ENCODE peak calls at places on chromosomes 4 and X, in four cellular contexts. T, K, X and V are unnamed samples.

GRCh38 chrX:40705658-40706312 is 29.6 kb downstream of the MED14 start:
- DNase-seq in T (no peak), X (no peak), K (no peak), V (no peak)

GRCh38 chr4:3809028-3809427 is 42.8 kb downstream of the ADRA2C start:
- DNase-seq in X (no peak), K (peak), T (no peak), V (no peak)

GRCh38 chr4:143381171-143382118 is 44.8 kb downstream of the GAB1 start:
- DNase-seq in T (peak), K (peak), X (peak), V (peak)

GRCh38 chr4:129240816-129241215 is 144.9 kb downstream of the C4orf33 start:
- DNase-seq in T (no peak), K (no peak), X (no peak), V (no peak)

GRCh38 chr4:2837904-2838496 is 5.6 kb upstream of the ADD1 start:
- DNase-seq in X (peak), T (no peak), K (peak), V (peak)

GRCh38 chrX:107374116-107374515 is 75.3 kb upstream of the FRMPD3 start:
- DNase-seq in T (no peak), K (no peak), X (no peak), V (no peak)

GRCh38 chr4:47791978-47792377 is 45.9 kb downstream of the CORIN start:
- DNase-seq in K (no peak), T (no peak), X (no peak), V (no peak)

GRCh38 chr4:110275871-110276270 is 77.5 kb upstream of the ELOVL6 start:
- DNase-seq in K (no peak), T (no peak), X (no peak), V (peak)

GRCh38 chr4:184165291-184165690 is 52.4 kb downstream of the ENPP6 start:
- DNase-seq in X (no peak), K (no peak), T (no peak), V (peak)

GRCh38 chrX:27565992-27566391 is 24.2 kb upstream of the DCAF8L2 start:
- DNase-seq in K (no peak), X (no peak), T (no peak), V (no peak)

GRCh38 chr4:80184053-80184790 is 13.1 kb upstream of the PRDM8 start:
- DNase-seq in X (peak), K (peak), T (peak), V (peak)

GRCh38 chr4:177964693-177965168 is 522.5 kb upstream of the AGA start:
- DNase-seq in X (no peak), K (no peak), T (no peak), V (peak)

GRCh38 chrX:49102221-49102620 is 21.3 kb downstream of the GPKOW start:
- DNase-seq in X (no peak), T (no peak), K (no peak), V (no peak)

GRCh38 chr4:152063301-152064235 is 302.8 kb upstream of the GATB start:
- DNase-seq in K (no peak), X (peak), T (peak), V (peak)

GRCh38 chr4:54566608-54567007 is 91.1 kb upstream of the KIT start:
- DNase-seq in K (no peak), T (no peak), X (no peak), V (no peak)

GRCh38 chr4:51830146-51830545 is 12.8 kb upstream of the DCUN1D4 start:
- DNase-seq in X (no peak), K (no peak), T (no peak), V (no peak)

GRCh38 chr4:90328558-90328957 is 201.4 kb downstream of the CCSER1 start:
- DNase-seq in X (no peak), K (peak), T (no peak), V (no peak)

GRCh38 chrX:103066606-103067005 is 2.6 kb upstream of the BEX1 start:
- DNase-seq in K (no peak), T (no peak), X (no peak), V (peak)

GRCh38 chr4:69051576-69051943 is 44.7 kb upstream of the UGT2B7 start:
- DNase-seq in X (no peak), T (no peak), K (no peak), V (no peak)

GRCh38 chr4:86594559-86595425 is 677 bp downstream of the PTPN13 start:
- DNase-seq in X (peak), T (peak), K (peak), V (peak)

GRCh38 chr4:43763029-43763610 is 685.5 kb downstream of the KCTD8 start:
- DNase-seq in X (no peak), T (no peak), K (no peak), V (no peak)

GRCh38 chr4:123561525-123561924 is 164.9 kb downstream of the SPRY1 start:
- DNase-seq in X (no peak), K (no peak), T (no peak), V (no peak)

GRCh38 chr4:143185253-143186107 is 763 bp downstream of the USP38 start:
- DNase-seq in X (no peak), K (peak), T (peak), V (no peak)

GRCh38 chr4:87985097-87985886 is 9.8 kb downstream of the SPP1 start:
- DNase-seq in T (peak), X (peak), K (peak), V (peak)

GRCh38 chr4:168019019-168019651 is 73.2 kb upstream of the ANXA10 start:
- DNase-seq in T (no peak), K (no peak), X (no peak), V (peak)

GRCh38 chr4:7956306-7957112 is 16.8 kb upstream of the AFAP1 start:
- DNase-seq in K (no peak), T (peak), X (no peak), V (peak)

GRCh38 chr4:79048878-79049277 is 109.6 kb upstream of the PAQR3 start:
- DNase-seq in X (no peak), T (no peak), K (no peak), V (no peak)

GRCh38 chr4:173370130-173370476 is 651 bp upstream of the SAP30 start:
- DNase-seq in X (no peak), T (no peak), K (peak), V (no peak)

GRCh38 chr4:146969126-146969525 is 23.5 kb upstream of the TTC29 start:
- DNase-seq in K (no peak), T (no peak), X (no peak), V (no peak)

GRCh38 chrX:138930546-138930945 is 219.0 kb upstream of the FGF13 start:
- DNase-seq in K (no peak), X (no peak), T (no peak), V (no peak)

GRCh38 chr4:20084488-20084887 is 167.2 kb upstream of the SLIT2 start:
- DNase-seq in T (no peak), K (no peak), X (no peak), V (no peak)

GRCh38 chrX:123835661-123836371 is 24.0 kb upstream of the XIAP start:
- DNase-seq in T (peak), K (no peak), X (no peak), V (peak)

GRCh38 chr4:176927664-176928063 is 134.9 kb upstream of the VEGFC start:
- DNase-seq in T (peak), K (no peak), X (no peak), V (peak)

GRCh38 chr4:80178964-80179363 is 18.3 kb upstream of the PRDM8 start:
- DNase-seq in T (no peak), K (no peak), X (no peak), V (no peak)

GRCh38 chr4:153538408-153539057 is 72.4 kb downstream of the TMEM131L start:
- DNase-seq in X (no peak), K (no peak), T (no peak), V (no peak)

GRCh38 chr4:5137927-5138326 is 86.6 kb downstream of the STK32B start:
- DNase-seq in K (no peak), T (no peak), X (peak), V (no peak)

GRCh38 chr4:24683116-24683515 is 98.8 kb upstream of the DHX15 start:
- DNase-seq in T (no peak), K (no peak), X (no peak), V (no peak)
- TF ChIP-seq CTCF in T (no peak), K (no peak), X (no peak), V (no peak)

GRCh38 chrX:71622347-71623104 is 4.2 kb upstream of the CXCR3 start:
- DNase-seq in T (peak), X (peak), K (peak), V (no peak)
- TF ChIP-seq CTCF in T (no peak), X (no peak), K (peak), V (no peak)

GRCh38 chrX:47497274-47497673 is 14.3 kb upstream of the ZNF41 start:
- DNase-seq in T (peak), X (no peak), K (no peak), V (peak)
- TF ChIP-seq CTCF in T (peak), X (no peak), K (peak), V (peak)

GRCh38 chr4:125526420-125526819 is 211.7 kb downstream of the FAT4 start:
- DNase-seq in T (no peak), X (no peak), K (no peak), V (no peak)
- TF ChIP-seq CTCF in T (no peak), X (no peak), K (no peak), V (peak)

GRCh38 chr4:180832086-180832485 is 1411.1 kb upstream of the TENM3 start:
- DNase-seq in X (no peak), T (no peak), K (no peak), V (no peak)
- TF ChIP-seq CTCF in X (no peak), T (no peak), K (no peak), V (peak)

GRCh38 chr4:119290598-119290997 is 31.3 kb downstream of the FABP2 start:
- DNase-seq in X (no peak), K (no peak), T (no peak), V (no peak)
- TF ChIP-seq CTCF in X (no peak), K (no peak), T (no peak), V (no peak)

DNA sequence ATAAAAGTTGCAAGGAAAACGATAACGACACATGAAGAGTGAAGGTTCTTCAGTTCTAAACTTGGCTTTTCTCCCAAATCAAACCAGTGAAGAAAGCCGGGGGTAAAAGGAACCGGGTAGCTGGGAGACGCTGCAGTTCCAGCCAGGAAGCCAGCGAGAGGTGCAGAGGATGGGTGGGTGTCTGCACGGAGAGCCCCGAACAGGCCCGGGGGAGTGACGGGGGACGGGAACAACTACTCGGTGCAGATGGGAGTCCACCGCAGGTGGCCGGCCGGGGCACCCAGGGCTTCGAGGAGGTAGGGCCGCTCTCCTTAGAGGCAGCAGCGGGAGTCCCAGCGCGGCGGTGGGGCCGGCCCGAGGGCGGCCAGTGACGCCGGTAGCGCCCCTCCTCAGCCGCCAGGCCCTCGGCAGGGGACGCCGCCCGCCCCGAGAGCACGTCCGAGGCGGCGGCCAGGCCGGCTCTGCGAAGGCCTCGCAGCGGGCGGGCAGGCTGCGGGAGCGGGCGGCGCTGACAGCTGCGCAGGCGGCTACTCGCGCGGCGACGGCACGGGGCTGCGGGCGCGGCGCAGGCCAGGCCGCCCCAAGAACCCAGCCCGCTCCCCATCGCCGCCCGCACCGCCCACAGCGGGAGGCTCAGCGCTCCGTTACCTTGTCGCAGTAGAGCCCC is 468 bp downstream of the FBXL5 start:
- DNase-seq in X (peak), K (peak), T (peak), V (peak)
- TF ChIP-seq CTCF in X (no peak), K (no peak), T (no peak), V (no peak)

GRCh38 chrX:151852294-151852693 is 60.4 kb upstream of the MAGEA4 start:
- DNase-seq in X (no peak), T (no peak), K (no peak), V (no peak)
- TF ChIP-seq CTCF in X (no peak), T (no peak), K (no peak), V (peak)